ENCODE peak calls at places on chromosomes 3 and 15, in seven cellular contexts. One of them, this sample, is unnamed.

GRCh38 chr3:31364711-31365110 is 168.0 kb upstream of the STT3B start:
- DNase-seq in mucosa of descending colon: no peak
- DNase-seq in GM12865: no peak
- DNase-seq in right atrium auricular region: no peak
- DNase-seq in fibroblast of pulmonary artery: peak
- DNase-seq in tibial artery: no peak
- DNase-seq in bronchial epithelial cell: peak
- DNase-seq in this sample: no peak

GRCh38 chr3:125087768-125088391 is 32.1 kb upstream of the HEG1 start:
- DNase-seq in mucosa of descending colon: no peak
- DNase-seq in GM12865: no peak
- DNase-seq in right atrium auricular region: no peak
- DNase-seq in fibroblast of pulmonary artery: peak
- DNase-seq in tibial artery: no peak
- DNase-seq in bronchial epithelial cell: peak
- DNase-seq in this sample: no peak

GRCh38 chr3:39219702-39220101 is 27.3 kb upstream of the XIRP1 start:
- DNase-seq in mucosa of descending colon: no peak
- DNase-seq in GM12865: no peak
- DNase-seq in right atrium auricular region: no peak
- DNase-seq in fibroblast of pulmonary artery: no peak
- DNase-seq in tibial artery: no peak
- DNase-seq in bronchial epithelial cell: no peak
- DNase-seq in this sample: no peak

GRCh38 chr15:39429898-39430357 is 151.0 kb upstream of the THBS1 start:
- DNase-seq in mucosa of descending colon: no peak
- DNase-seq in GM12865: peak
- DNase-seq in right atrium auricular region: no peak
- DNase-seq in fibroblast of pulmonary artery: peak
- DNase-seq in tibial artery: no peak
- DNase-seq in bronchial epithelial cell: peak
- DNase-seq in this sample: peak

GRCh38 chr3:142263126-142263525 is 37.7 kb upstream of the GK5 start:
- DNase-seq in mucosa of descending colon: no peak
- DNase-seq in GM12865: no peak
- DNase-seq in right atrium auricular region: no peak
- DNase-seq in fibroblast of pulmonary artery: no peak
- DNase-seq in tibial artery: no peak
- DNase-seq in bronchial epithelial cell: peak
- DNase-seq in this sample: no peak

GRCh38 chr15:40340740-40341400 is at the start of gene CCDC9B:
- DNase-seq in mucosa of descending colon: peak
- DNase-seq in GM12865: no peak
- DNase-seq in right atrium auricular region: peak
- DNase-seq in fibroblast of pulmonary artery: peak
- DNase-seq in tibial artery: peak
- DNase-seq in bronchial epithelial cell: peak
- DNase-seq in this sample: peak

GRCh38 chr3:123025642-123026521 is 1.7 kb downstream of the SEMA5B start:
- DNase-seq in mucosa of descending colon: peak
- DNase-seq in GM12865: no peak
- DNase-seq in right atrium auricular region: no peak
- DNase-seq in fibroblast of pulmonary artery: no peak
- DNase-seq in tibial artery: no peak
- DNase-seq in bronchial epithelial cell: no peak
- DNase-seq in this sample: no peak

GRCh38 chr15:56890038-56890437 is 28.4 kb upstream of the TCF12 start:
- DNase-seq in mucosa of descending colon: no peak
- DNase-seq in GM12865: no peak
- DNase-seq in right atrium auricular region: no peak
- DNase-seq in fibroblast of pulmonary artery: no peak
- DNase-seq in tibial artery: no peak
- DNase-seq in bronchial epithelial cell: no peak
- DNase-seq in this sample: no peak

GRCh38 chr3:33064929-33065328 is 32.0 kb downstream of the GLB1 start:
- DNase-seq in mucosa of descending colon: no peak
- DNase-seq in GM12865: peak
- DNase-seq in right atrium auricular region: no peak
- DNase-seq in fibroblast of pulmonary artery: no peak
- DNase-seq in tibial artery: no peak
- DNase-seq in bronchial epithelial cell: peak
- DNase-seq in this sample: no peak

GRCh38 chr15:31346367-31347066 is 19.9 kb downstream of the KLF13 start:
- DNase-seq in mucosa of descending colon: peak
- DNase-seq in GM12865: peak
- DNase-seq in right atrium auricular region: no peak
- DNase-seq in fibroblast of pulmonary artery: no peak
- DNase-seq in tibial artery: no peak
- DNase-seq in bronchial epithelial cell: no peak
- DNase-seq in this sample: no peak

GRCh38 chr15:92808611-92809063 is 91.5 kb upstream of the CHD2 start:
- DNase-seq in mucosa of descending colon: peak
- DNase-seq in GM12865: no peak
- DNase-seq in right atrium auricular region: no peak
- DNase-seq in fibroblast of pulmonary artery: peak
- DNase-seq in tibial artery: peak
- DNase-seq in bronchial epithelial cell: no peak
- DNase-seq in this sample: no peak

DNA sequence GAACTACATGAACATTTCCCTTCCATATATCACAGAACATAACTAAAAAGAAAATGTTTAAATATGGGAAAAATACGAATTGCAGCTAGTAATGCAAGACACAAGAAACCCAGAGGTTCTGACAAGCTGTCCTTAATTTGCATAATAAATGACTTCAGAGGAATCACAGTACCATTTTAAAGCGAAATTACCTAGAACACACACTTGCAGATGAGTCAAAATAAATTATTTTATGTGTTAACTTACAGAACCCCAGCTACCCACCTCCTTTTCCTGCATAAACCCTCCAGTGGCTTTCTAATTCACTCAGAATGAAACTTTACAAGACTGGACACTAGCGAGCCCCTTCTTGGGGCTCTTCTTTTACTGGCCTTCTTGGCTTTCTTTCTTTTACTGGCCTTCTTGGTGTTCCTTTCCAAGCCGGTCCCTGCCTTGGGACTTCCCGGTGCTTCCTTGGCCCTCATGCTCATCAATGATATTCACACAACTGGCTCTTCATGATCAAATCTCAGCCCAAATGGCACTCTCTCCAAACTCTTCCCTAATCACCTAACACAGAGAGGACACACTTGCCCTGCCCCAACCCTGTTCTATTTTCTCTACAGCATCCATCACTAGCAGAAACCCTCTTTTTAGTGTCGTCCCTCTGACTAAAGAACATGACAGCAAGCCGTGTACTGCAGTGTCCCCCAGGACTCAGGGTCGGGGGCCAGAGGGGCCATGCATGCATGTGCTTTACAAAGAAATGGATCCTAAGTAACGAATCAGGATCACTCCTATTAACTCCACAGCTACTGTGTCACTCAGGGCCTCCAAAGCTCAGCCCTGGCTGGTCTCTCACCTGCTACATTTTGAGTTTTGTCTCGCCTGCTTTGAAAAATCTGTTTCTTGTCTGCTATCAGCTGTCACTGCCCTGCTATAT is 4.8 kb downstream of the CHSY1 start:
- DNase-seq in mucosa of descending colon: no peak
- DNase-seq in GM12865: no peak
- DNase-seq in right atrium auricular region: no peak
- DNase-seq in fibroblast of pulmonary artery: no peak
- DNase-seq in tibial artery: no peak
- DNase-seq in bronchial epithelial cell: no peak
- DNase-seq in this sample: no peak
- H3K4me3 ChIP-seq in mucosa of descending colon: no peak
- H3K4me3 ChIP-seq in GM12865: no peak
- H3K4me3 ChIP-seq in right atrium auricular region: no peak
- H3K4me3 ChIP-seq in fibroblast of pulmonary artery: no peak
- H3K4me3 ChIP-seq in tibial artery: peak
- H3K4me3 ChIP-seq in bronchial epithelial cell: no peak
- H3K4me3 ChIP-seq in this sample: no peak

GRCh38 chr3:192514081-192514753 is 213.1 kb downstream of the FGF12 start:
- DNase-seq in mucosa of descending colon: peak
- DNase-seq in GM12865: no peak
- DNase-seq in right atrium auricular region: no peak
- DNase-seq in fibroblast of pulmonary artery: peak
- DNase-seq in tibial artery: no peak
- DNase-seq in bronchial epithelial cell: peak
- DNase-seq in this sample: peak
- H3K4me3 ChIP-seq in mucosa of descending colon: no peak
- H3K4me3 ChIP-seq in GM12865: no peak
- H3K4me3 ChIP-seq in right atrium auricular region: peak
- H3K4me3 ChIP-seq in fibroblast of pulmonary artery: peak
- H3K4me3 ChIP-seq in tibial artery: peak
- H3K4me3 ChIP-seq in bronchial epithelial cell: no peak
- H3K4me3 ChIP-seq in this sample: peak

DNA sequence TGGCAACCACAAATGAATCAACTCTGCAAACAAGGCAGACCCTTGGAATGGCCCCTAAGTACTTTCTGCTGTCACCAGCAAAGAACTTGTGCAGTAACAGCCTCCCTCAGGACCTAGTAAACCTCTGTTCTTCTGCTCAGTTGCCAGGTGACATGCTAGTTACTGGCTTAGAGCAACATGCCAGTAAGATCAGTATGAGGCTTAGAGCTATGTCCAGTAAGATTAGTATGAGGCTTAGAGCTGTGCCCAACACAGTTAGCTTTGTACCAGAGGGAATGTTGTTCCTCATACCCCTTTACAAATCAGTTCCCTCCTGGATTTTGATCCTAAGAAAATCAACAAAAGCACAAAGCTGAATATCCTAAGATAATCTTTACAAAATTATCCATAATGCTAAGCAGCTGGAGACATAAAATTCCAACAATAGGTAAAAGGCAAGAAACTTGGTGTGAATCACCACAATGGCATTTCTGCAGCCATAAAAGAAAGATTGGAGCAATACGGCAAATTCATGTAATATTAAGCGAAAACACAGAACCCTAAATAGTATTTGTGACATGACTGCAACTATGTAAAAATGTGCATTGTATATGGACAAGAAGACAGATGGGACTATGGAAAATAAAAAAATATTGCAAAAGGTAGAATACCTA is 107.3 kb upstream of the LPP start:
- DNase-seq in mucosa of descending colon: no peak
- DNase-seq in GM12865: no peak
- DNase-seq in right atrium auricular region: no peak
- DNase-seq in fibroblast of pulmonary artery: peak
- DNase-seq in tibial artery: no peak
- DNase-seq in bronchial epithelial cell: no peak
- DNase-seq in this sample: no peak
- H3K4me3 ChIP-seq in mucosa of descending colon: no peak
- H3K4me3 ChIP-seq in GM12865: no peak
- H3K4me3 ChIP-seq in right atrium auricular region: no peak
- H3K4me3 ChIP-seq in fibroblast of pulmonary artery: no peak
- H3K4me3 ChIP-seq in tibial artery: no peak
- H3K4me3 ChIP-seq in bronchial epithelial cell: no peak
- H3K4me3 ChIP-seq in this sample: no peak

GRCh38 chr15:29870495-29871151 is 48.4 kb upstream of the TJP1 start:
- DNase-seq in mucosa of descending colon: no peak
- DNase-seq in GM12865: no peak
- DNase-seq in right atrium auricular region: no peak
- DNase-seq in fibroblast of pulmonary artery: no peak
- DNase-seq in tibial artery: no peak
- DNase-seq in bronchial epithelial cell: no peak
- DNase-seq in this sample: no peak
- H3K4me3 ChIP-seq in mucosa of descending colon: no peak
- H3K4me3 ChIP-seq in GM12865: no peak
- H3K4me3 ChIP-seq in right atrium auricular region: no peak
- H3K4me3 ChIP-seq in fibroblast of pulmonary artery: no peak
- H3K4me3 ChIP-seq in tibial artery: peak
- H3K4me3 ChIP-seq in bronchial epithelial cell: no peak
- H3K4me3 ChIP-seq in this sample: no peak

DNA sequence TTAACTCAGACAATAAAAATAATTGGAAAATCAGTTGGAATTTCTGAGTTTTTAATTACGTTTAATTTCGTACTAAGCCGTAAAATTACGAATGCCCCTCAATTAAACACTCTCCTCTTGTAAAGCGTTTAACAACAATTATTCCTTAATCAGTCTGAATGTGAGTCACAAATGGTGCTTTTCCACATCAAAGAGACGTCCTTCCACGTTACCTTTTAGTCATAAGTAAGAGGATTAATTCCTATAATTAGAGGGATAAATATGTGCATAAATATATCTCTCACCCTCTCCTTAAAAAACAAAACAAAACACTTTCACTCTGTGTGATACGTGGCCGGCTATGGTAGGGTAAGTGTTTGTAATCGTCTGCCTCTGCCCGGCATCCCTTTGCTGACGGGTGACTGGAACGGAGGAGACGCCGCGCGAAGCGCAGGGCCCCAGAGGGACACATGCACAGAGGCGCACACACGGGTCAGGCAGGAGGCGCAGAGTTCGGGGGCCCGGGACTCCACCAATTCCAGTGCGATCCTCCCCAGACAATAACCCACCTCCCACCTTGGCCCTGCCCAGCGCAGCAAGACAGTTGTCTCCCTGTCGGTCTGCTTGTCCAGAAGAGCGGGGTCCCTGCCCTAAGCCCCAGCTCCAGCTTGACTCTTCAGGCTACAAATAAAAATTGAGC is 9.7 kb upstream of the MEIS2 start:
- DNase-seq in mucosa of descending colon: no peak
- DNase-seq in GM12865: no peak
- DNase-seq in right atrium auricular region: peak
- DNase-seq in fibroblast of pulmonary artery: peak
- DNase-seq in tibial artery: no peak
- DNase-seq in bronchial epithelial cell: peak
- DNase-seq in this sample: no peak
- H3K4me3 ChIP-seq in mucosa of descending colon: no peak
- H3K4me3 ChIP-seq in GM12865: peak
- H3K4me3 ChIP-seq in right atrium auricular region: peak
- H3K4me3 ChIP-seq in fibroblast of pulmonary artery: peak
- H3K4me3 ChIP-seq in tibial artery: peak
- H3K4me3 ChIP-seq in bronchial epithelial cell: peak
- H3K4me3 ChIP-seq in this sample: peak

GRCh38 chr15:75620776-75621536 is 4.6 kb downstream of the SNUPN start:
- DNase-seq in mucosa of descending colon: peak
- DNase-seq in GM12865: no peak
- DNase-seq in right atrium auricular region: peak
- DNase-seq in fibroblast of pulmonary artery: peak
- DNase-seq in tibial artery: peak
- DNase-seq in bronchial epithelial cell: peak
- DNase-seq in this sample: no peak
- H3K4me3 ChIP-seq in mucosa of descending colon: no peak
- H3K4me3 ChIP-seq in GM12865: no peak
- H3K4me3 ChIP-seq in right atrium auricular region: no peak
- H3K4me3 ChIP-seq in fibroblast of pulmonary artery: peak
- H3K4me3 ChIP-seq in tibial artery: peak
- H3K4me3 ChIP-seq in bronchial epithelial cell: no peak
- H3K4me3 ChIP-seq in this sample: no peak

This sample was measured in kidney epithelial cell.